ENCODE peak calls at places on chromosome 21, in seven cellular contexts. A, S, J, X, Y, F and M are unnamed samples. For H3K4me1, the result is how much of the 10 kb centered on the place peaks cover.

GRCh38 chr21:39502631-39503030 is 50.9 kb downstream of the SH3BGR start:
- DNase-seq in J (no peak), X (no peak), Y (no peak), S (peak), F (no peak), A (no peak), M (no peak)

GRCh38 chr21:45013271-45013841 is 61.0 kb upstream of the ADARB1 start:
- DNase-seq in F (no peak), X (no peak), J (no peak), A (peak), Y (peak), S (peak), M (no peak)

GRCh38 chr21:10641107-10641506 is 119.7 kb downstream of the TPTE start:
- DNase-seq in Y (no peak), A (no peak), F (no peak), S (no peak), J (no peak), X (no peak), M (no peak)

GRCh38 chr21:27734146-27734545 is 767.3 kb upstream of the ADAMTS5 start:
- DNase-seq in A (no peak), S (no peak), X (no peak), Y (no peak), J (peak), F (no peak), M (no peak)

GRCh38 chr21:37071561-37072238 is 1.2 kb downstream of the PIGP start:
- DNase-seq in Y (no peak), X (no peak), A (peak), J (peak), S (peak), F (peak), M (peak)

GRCh38 chr21:37045139-37045538 is 27.7 kb downstream of the PIGP start:
- DNase-seq in F (peak), X (no peak), Y (no peak), A (no peak), J (no peak), S (no peak), M (peak)

GRCh38 chr21:45152265-45152746 is 77.9 kb downstream of the ADARB1 start:
- DNase-seq in Y (peak), J (no peak), A (peak), F (peak), S (peak), X (peak), M (peak)

GRCh38 chr21:14952916-14953315 is 111.9 kb downstream of the NRIP1 start:
- DNase-seq in S (no peak), F (no peak), X (no peak), Y (no peak), A (no peak), J (no peak), M (no peak)

GRCh38 chr21:39137248-39138186 is 45.7 kb downstream of the PSMG1 start:
- DNase-seq in S (no peak), Y (peak), J (peak), X (no peak), F (peak), A (no peak), M (no peak)

GRCh38 chr21:26137379-26138060 is 33.0 kb downstream of the APP start:
- DNase-seq in Y (no peak), S (no peak), J (no peak), F (no peak), X (no peak), A (no peak), M (no peak)

GRCh38 chr21:29343517-29343916 is 44.8 kb downstream of the BACH1 start:
- DNase-seq in F (no peak), S (peak), A (no peak), J (peak), Y (no peak), X (no peak), M (no peak)

GRCh38 chr21:45736042-45736704 is 92.6 kb downstream of the PCBP3 start:
- DNase-seq in J (no peak), X (no peak), F (no peak), S (no peak), A (no peak), Y (no peak), M (no peak)

GRCh38 chr21:37944492-37944891 is 28.2 kb upstream of the KCNJ6 start:
- DNase-seq in A (no peak), Y (no peak), J (no peak), X (no peak), F (no peak), S (no peak), M (no peak)

GRCh38 chr21:24903954-24904635 is 703.2 kb downstream of the MRPL39 start:
- DNase-seq in A (no peak), X (no peak), F (no peak), S (no peak), J (no peak), Y (no peak), M (no peak)

GRCh38 chr21:17738171-17738953 is 80.8 kb downstream of the C21orf91 start:
- DNase-seq in J (no peak), Y (peak), S (peak), A (no peak), X (no peak), F (no peak), M (no peak)

GRCh38 chr21:45146801-45147200 is 72.4 kb downstream of the ADARB1 start:
- DNase-seq in S (no peak), F (no peak), Y (no peak), X (no peak), J (no peak), A (no peak), M (no peak)

GRCh38 chr21:10430007-10430406 is 91.4 kb upstream of the TPTE start:
- DNase-seq in X (no peak), S (no peak), A (no peak), F (no peak), Y (no peak), J (no peak), M (no peak)

GRCh38 chr21:45150630-45151265 is 76.4 kb downstream of the ADARB1 start:
- DNase-seq in S (no peak), A (no peak), J (no peak), X (no peak), F (no peak), Y (no peak), M (no peak)

GRCh38 chr21:15543473-15543872 is 186.3 kb upstream of the USP25 start:
- DNase-seq in A (no peak), F (no peak), S (no peak), Y (no peak), X (no peak), J (no peak), M (no peak)

GRCh38 chr21:39527664-39528381 is 76.1 kb downstream of the SH3BGR start:
- DNase-seq in A (no peak), F (no peak), Y (no peak), S (peak), J (no peak), X (no peak), M (no peak)

GRCh38 chr21:32524010-32524719 is 61.2 kb downstream of the TCP10L start:
- DNase-seq in Y (no peak), X (no peak), J (peak), S (no peak), F (no peak), A (no peak), M (no peak)

GRCh38 chr21:32523463-32523862 is 61.9 kb downstream of the TCP10L start:
- DNase-seq in X (no peak), J (no peak), F (no peak), Y (no peak), S (no peak), A (no peak), M (no peak)

GRCh38 chr21:32519945-32520884 is 65.1 kb downstream of the TCP10L start:
- DNase-seq in A (no peak), S (no peak), X (no peak), J (no peak), F (no peak), Y (no peak), M (no peak)

GRCh38 chr21:32520885-32521735 is 64.2 kb downstream of the TCP10L start:
- DNase-seq in F (no peak), A (peak), Y (no peak), X (no peak), J (peak), S (peak), M (no peak)

GRCh38 chr21:32521736-32522360 is 63.5 kb downstream of the TCP10L start:
- DNase-seq in A (no peak), F (no peak), S (no peak), X (no peak), J (no peak), Y (no peak), M (no peak)
- H3K4me1 ChIP-seq in A (under half), F (under half), S (under half), X (under half), J (under half), Y (under half), M (under half)

GRCh38 chr21:34909492-34910292 is 139.4 kb downstream of the RUNX1 start:
- DNase-seq in X (no peak), S (no peak), J (peak), F (no peak), Y (no peak), A (no peak), M (no peak)
- H3K4me1 ChIP-seq in X (under half), S (under half), J (under half), F (half or more), Y (under half), A (half or more), M (under half)

GRCh38 chr21:44010429-44010828 is 1.7 kb upstream of the TRAPPC10 start:
- DNase-seq in Y (peak), X (no peak), F (no peak), S (no peak), A (no peak), J (no peak), M (no peak)
- H3K4me1 ChIP-seq in Y (under half), X (under half), F (under half), S (under half), A (under half), J (under half), M (under half)

GRCh38 chr21:34936874-34937563 is 112.1 kb downstream of the RUNX1 start:
- DNase-seq in A (no peak), J (no peak), Y (no peak), X (no peak), S (no peak), F (no peak), M (no peak)
- H3K4me1 ChIP-seq in A (under half), J (under half), Y (under half), X (half or more), S (under half), F (half or more), M (under half)

GRCh38 chr21:35579520-35580293 is 480.6 kb downstream of the SETD4 start:
- DNase-seq in J (peak), X (no peak), F (no peak), A (no peak), S (no peak), Y (no peak), M (no peak)
- H3K4me1 ChIP-seq in J (under half), X (under half), F (under half), A (under half), S (under half), Y (under half), M (under half)

GRCh38 chr21:42059721-42060120 is 11.4 kb upstream of the UMODL1 start:
- DNase-seq in S (no peak), A (no peak), Y (no peak), J (no peak), X (no peak), F (no peak), M (no peak)
- H3K4me1 ChIP-seq in S (under half), A (half or more), Y (under half), J (under half), X (under half), F (under half), M (under half)

GRCh38 chr21:33684068-33684467 is 41.8 kb downstream of the ITSN1 start:
- DNase-seq in A (no peak), S (no peak), F (no peak), J (no peak), Y (no peak), X (no peak), M (no peak)

GRCh38 chr21:33686386-33686785 is 44.1 kb downstream of the ITSN1 start:
- DNase-seq in J (no peak), X (no peak), F (no peak), S (no peak), Y (no peak), A (no peak), M (no peak)

GRCh38 chr21:33685613-33686197 is 43.4 kb downstream of the ITSN1 start:
- DNase-seq in A (no peak), S (no peak), J (peak), Y (no peak), F (no peak), X (no peak), M (no peak)

GRCh38 chr21:33682992-33683627 is 40.8 kb downstream of the ITSN1 start:
- DNase-seq in X (no peak), Y (no peak), J (peak), A (no peak), F (no peak), S (no peak), M (no peak)

DNA sequence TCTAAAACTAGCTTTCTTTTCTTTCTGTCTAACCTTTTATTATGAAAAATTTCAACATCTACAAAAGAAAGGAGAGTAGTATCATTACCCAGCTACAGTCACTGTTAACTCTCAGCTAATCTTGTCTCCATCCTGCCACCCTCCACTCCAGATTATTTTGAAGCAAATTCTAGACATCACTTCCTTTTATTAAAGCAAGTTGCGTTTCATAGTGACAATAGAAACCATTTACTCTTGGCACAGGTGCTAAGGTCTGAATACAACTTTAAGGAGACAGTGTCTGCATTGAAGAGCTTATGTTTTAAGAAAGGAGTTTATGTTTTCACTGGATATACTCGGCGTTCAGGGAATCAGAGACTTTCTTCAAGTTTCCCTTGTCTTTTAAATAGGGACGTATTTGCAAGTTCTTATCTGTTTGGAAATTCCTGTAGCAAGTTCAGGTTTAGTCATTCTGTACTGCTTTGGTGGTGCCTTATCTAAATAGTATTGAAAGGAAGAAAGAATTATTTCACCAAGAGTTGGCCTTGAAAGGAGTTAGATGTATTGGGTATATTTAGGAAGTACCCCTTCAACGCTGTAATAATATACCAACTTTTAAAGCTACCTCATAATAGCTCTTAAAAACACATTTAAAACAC is 42.7 kb downstream of the ITSN1 start:
- DNase-seq in X (no peak), J (peak), F (no peak), S (no peak), Y (no peak), A (no peak), M (no peak)
- H3K4me1 ChIP-seq in X (under half), J (under half), F (under half), S (under half), Y (under half), A (under half), M (under half)

GRCh38 chr21:40595806-40596205 is 251.2 kb downstream of the DSCAM start:
- DNase-seq in J (no peak), Y (no peak), X (no peak), F (no peak), A (no peak), S (no peak), M (no peak)
- H3K4me1 ChIP-seq in J (under half), Y (under half), X (under half), F (under half), A (under half), S (under half), M (under half)